ENCODE peak calls at places on chromosomes 1 and 21, in five cellular contexts. V is sigmoid colon, O is heart left ventricle, X is right cardiac atrium, Y is mammary epithelial cell. D is an unnamed sample.

GRCh38 chr21:27425574-27425973 is 458.7 kb upstream of the ADAMTS5 start:
- DNase-seq in V (no peak), O (no peak), X (no peak), Y (peak), D (no peak)

GRCh38 chr1:234611799-234612351 is 1.9 kb upstream of the IRF2BP2 start:
- DNase-seq in V (peak), O (no peak), X (peak), Y (no peak), D (no peak)

GRCh38 chr21:30962013-30962412 is 76.3 kb downstream of the KRTAP19-8 start:
- DNase-seq in V (no peak), O (no peak), X (no peak), Y (no peak), D (no peak)

GRCh38 chr1:12507631-12508030 is 110.4 kb downstream of the DHRS3 start:
- DNase-seq in V (peak), O (no peak), X (no peak), Y (no peak), D (no peak)

GRCh38 chr1:30879126-30879786 is 29.3 kb downstream of the SDC3 start:
- DNase-seq in V (no peak), O (no peak), X (peak), Y (peak), D (peak)

GRCh38 chr1:36155560-36156328 is at the start of gene MAP7D1:
- DNase-seq in V (peak), O (peak), X (peak), Y (peak), D (peak)

GRCh38 chr21:44816761-44817505 is 929 bp downstream of the SUMO3 start:
- DNase-seq in V (peak), O (peak), X (peak), Y (no peak), D (no peak)

GRCh38 chr1:93617670-93618488 is 63.8 kb downstream of the BCAR3 start:
- DNase-seq in V (peak), O (no peak), X (no peak), Y (no peak), D (no peak)

GRCh38 chr1:22038036-22038435 is 14.5 kb upstream of the CDC42 start:
- DNase-seq in V (no peak), O (no peak), X (no peak), Y (no peak), D (no peak)

GRCh38 chr1:154730251-154730650 is 122.3 kb upstream of the ADAR start:
- DNase-seq in V (no peak), O (no peak), X (no peak), Y (peak), D (peak)

GRCh38 chr1:26110731-26111529 is 694 bp upstream of the PDIK1L start:
- DNase-seq in V (peak), O (peak), X (peak), Y (peak), D (no peak)

GRCh38 chr1:7290971-7291970 is 479.8 kb upstream of the VAMP3 start:
- DNase-seq in V (no peak), O (peak), X (peak), Y (peak), D (no peak)

GRCh38 chr1:77030401-77031100 is 163.3 kb downstream of the ST6GALNAC5 start:
- DNase-seq in V (no peak), O (no peak), X (no peak), Y (no peak), D (no peak)

GRCh38 chr1:98059616-98060015 is 138.8 kb upstream of the DPYD start:
- DNase-seq in V (no peak), O (no peak), X (no peak), Y (no peak), D (no peak)

GRCh38 chr1:172658871-172659453 is at the start of gene FASLG:
- DNase-seq in V (no peak), O (peak), X (no peak), Y (no peak), D (no peak)

GRCh38 chr1:84433253-84434080 is 35.2 kb downstream of the DNASE2B start:
- DNase-seq in V (no peak), O (no peak), X (no peak), Y (peak), D (no peak)
- H3K27ac ChIP-seq in V (no peak), O (no peak), X (no peak), Y (peak), D (no peak)

GRCh38 chr1:115465802-115466363 is 127.8 kb upstream of the NGF start:
- DNase-seq in V (no peak), O (no peak), X (no peak), Y (no peak), D (no peak)

GRCh38 chr1:115467790-115468189 is 129.7 kb upstream of the NGF start:
- DNase-seq in V (no peak), O (no peak), X (no peak), Y (no peak), D (no peak)

GRCh38 chr1:115466433-115466832 is 128.4 kb upstream of the NGF start:
- DNase-seq in V (no peak), O (no peak), X (no peak), Y (no peak), D (no peak)

GRCh38 chr1:115467196-115467595 is 129.1 kb upstream of the NGF start:
- DNase-seq in V (no peak), O (no peak), X (no peak), Y (no peak), D (no peak)

GRCh38 chr1:115469703-115470476 is 131.8 kb upstream of the NGF start:
- DNase-seq in V (no peak), O (peak), X (no peak), Y (peak), D (peak)
- H3K27ac ChIP-seq in V (no peak), O (no peak), X (no peak), Y (peak), D (peak)

GRCh38 chr1:205610781-205611473 is 20.9 kb downstream of the ELK4 start:
- DNase-seq in V (no peak), O (no peak), X (no peak), Y (peak), D (no peak)
- H3K27ac ChIP-seq in V (no peak), O (no peak), X (no peak), Y (peak), D (peak)

GRCh38 chr1:59016390-59016789 is 232.5 kb upstream of the JUN start:
- DNase-seq in V (no peak), O (no peak), X (no peak), Y (peak), D (no peak)

GRCh38 chr1:59018860-59019259 is 235.0 kb upstream of the JUN start:
- DNase-seq in V (no peak), O (no peak), X (peak), Y (no peak), D (no peak)

GRCh38 chr1:59015708-59016107 is 231.9 kb upstream of the JUN start:
- DNase-seq in V (no peak), O (no peak), X (peak), Y (peak), D (peak)

GRCh38 chr1:59018446-59018845 is 234.6 kb upstream of the JUN start:
- DNase-seq in V (no peak), O (no peak), X (no peak), Y (no peak), D (no peak)

GRCh38 chr1:59017501-59018231 is 233.8 kb upstream of the JUN start:
- DNase-seq in V (no peak), O (no peak), X (no peak), Y (peak), D (no peak)
- H3K27ac ChIP-seq in V (no peak), O (no peak), X (no peak), Y (no peak), D (no peak)

D was measured in epithelial cell of prostate.